ENCODE peak calls at places on chromosomes 3 and 15, in eight cellular contexts. One of them, this sample, is unnamed.

GRCh38 chr3:130242850-130243569 is 102.5 kb upstream of the COL6A5 start:
- DNase-seq in transverse colon: no peak
- DNase-seq in GM23248: peak
- DNase-seq in neuronal stem cell: no peak
- DNase-seq in esophagus squamous epithelium: no peak
- DNase-seq in aorta: no peak
- DNase-seq in AG04450: no peak
- DNase-seq in fibroblast of villous mesenchyme: peak
- DNase-seq in this sample: no peak

GRCh38 chr15:68888419-68888818 is 41.9 kb upstream of the SPESP1 start:
- DNase-seq in AG04450: no peak
- DNase-seq in aorta: no peak
- DNase-seq in GM23248: no peak
- DNase-seq in transverse colon: no peak
- DNase-seq in esophagus squamous epithelium: no peak
- DNase-seq in fibroblast of villous mesenchyme: no peak
- DNase-seq in neuronal stem cell: no peak
- DNase-seq in this sample: no peak

GRCh38 chr15:66459818-66460615 is 37.5 kb downstream of the SNAPC5 start:
- DNase-seq in fibroblast of villous mesenchyme: no peak
- DNase-seq in aorta: no peak
- DNase-seq in transverse colon: no peak
- DNase-seq in esophagus squamous epithelium: no peak
- DNase-seq in GM23248: peak
- DNase-seq in neuronal stem cell: no peak
- DNase-seq in AG04450: peak
- DNase-seq in this sample: peak

GRCh38 chr3:140842984-140843649 is 98.5 kb upstream of the SLC25A36 start:
- DNase-seq in neuronal stem cell: no peak
- DNase-seq in GM23248: no peak
- DNase-seq in aorta: no peak
- DNase-seq in AG04450: no peak
- DNase-seq in esophagus squamous epithelium: no peak
- DNase-seq in transverse colon: no peak
- DNase-seq in fibroblast of villous mesenchyme: no peak
- DNase-seq in this sample: no peak

GRCh38 chr15:34107315-34107714 is 5.4 kb downstream of the PGBD4 start:
- DNase-seq in esophagus squamous epithelium: no peak
- DNase-seq in neuronal stem cell: no peak
- DNase-seq in aorta: no peak
- DNase-seq in fibroblast of villous mesenchyme: no peak
- DNase-seq in GM23248: no peak
- DNase-seq in AG04450: no peak
- DNase-seq in transverse colon: no peak
- DNase-seq in this sample: no peak

GRCh38 chr3:120033594-120033993 is 60.7 kb downstream of the GSK3B start:
- DNase-seq in esophagus squamous epithelium: no peak
- DNase-seq in aorta: no peak
- DNase-seq in transverse colon: no peak
- DNase-seq in neuronal stem cell: no peak
- DNase-seq in AG04450: no peak
- DNase-seq in GM23248: no peak
- DNase-seq in fibroblast of villous mesenchyme: no peak
- DNase-seq in this sample: no peak

GRCh38 chr3:141000027-141000663 is 51.0 kb upstream of the SPSB4 start:
- DNase-seq in fibroblast of villous mesenchyme: peak
- DNase-seq in neuronal stem cell: peak
- DNase-seq in AG04450: peak
- DNase-seq in aorta: peak
- DNase-seq in esophagus squamous epithelium: no peak
- DNase-seq in transverse colon: peak
- DNase-seq in GM23248: peak
- DNase-seq in this sample: peak

GRCh38 chr3:100893590-100893989 is 99.6 kb downstream of the ABI3BP start:
- DNase-seq in neuronal stem cell: peak
- DNase-seq in AG04450: no peak
- DNase-seq in fibroblast of villous mesenchyme: peak
- DNase-seq in GM23248: peak
- DNase-seq in esophagus squamous epithelium: no peak
- DNase-seq in transverse colon: peak
- DNase-seq in aorta: no peak
- DNase-seq in this sample: peak

GRCh38 chr3:176431073-176431472 is 766.2 kb downstream of the TBL1XR1 start:
- DNase-seq in neuronal stem cell: no peak
- DNase-seq in AG04450: no peak
- DNase-seq in transverse colon: no peak
- DNase-seq in esophagus squamous epithelium: no peak
- DNase-seq in fibroblast of villous mesenchyme: no peak
- DNase-seq in GM23248: no peak
- DNase-seq in aorta: no peak
- DNase-seq in this sample: no peak

GRCh38 chr15:46894644-46895043 is 822.7 kb upstream of the SEMA6D start:
- DNase-seq in AG04450: no peak
- DNase-seq in GM23248: no peak
- DNase-seq in fibroblast of villous mesenchyme: no peak
- DNase-seq in aorta: peak
- DNase-seq in transverse colon: no peak
- DNase-seq in esophagus squamous epithelium: no peak
- DNase-seq in neuronal stem cell: no peak
- DNase-seq in this sample: no peak

GRCh38 chr3:114035896-114036295 is 20.4 kb downstream of the CCDC191 start:
- DNase-seq in esophagus squamous epithelium: no peak
- DNase-seq in transverse colon: no peak
- DNase-seq in AG04450: no peak
- DNase-seq in fibroblast of villous mesenchyme: no peak
- DNase-seq in neuronal stem cell: no peak
- DNase-seq in aorta: no peak
- DNase-seq in GM23248: peak
- DNase-seq in this sample: no peak

GRCh38 chr3:80244390-80244789 is 476.6 kb upstream of the ROBO1 start:
- DNase-seq in aorta: no peak
- DNase-seq in esophagus squamous epithelium: no peak
- DNase-seq in AG04450: peak
- DNase-seq in neuronal stem cell: no peak
- DNase-seq in fibroblast of villous mesenchyme: peak
- DNase-seq in transverse colon: peak
- DNase-seq in GM23248: peak
- DNase-seq in this sample: no peak

GRCh38 chr3:161413127-161413854 is 42.0 kb upstream of the SPTSSB start:
- DNase-seq in esophagus squamous epithelium: no peak
- DNase-seq in AG04450: no peak
- DNase-seq in GM23248: peak
- DNase-seq in neuronal stem cell: no peak
- DNase-seq in transverse colon: no peak
- DNase-seq in aorta: peak
- DNase-seq in fibroblast of villous mesenchyme: no peak
- DNase-seq in this sample: peak

GRCh38 chr3:52811452-52812011 is 16.9 kb downstream of the ITIH3 start:
- DNase-seq in neuronal stem cell: no peak
- DNase-seq in aorta: no peak
- DNase-seq in fibroblast of villous mesenchyme: no peak
- DNase-seq in GM23248: no peak
- DNase-seq in AG04450: no peak
- DNase-seq in esophagus squamous epithelium: no peak
- DNase-seq in transverse colon: no peak
- DNase-seq in this sample: no peak

GRCh38 chr15:62104846-62105245 is 38.1 kb downstream of the C2CD4A start:
- DNase-seq in GM23248: no peak
- DNase-seq in esophagus squamous epithelium: no peak
- DNase-seq in AG04450: no peak
- DNase-seq in fibroblast of villous mesenchyme: no peak
- DNase-seq in aorta: no peak
- DNase-seq in neuronal stem cell: no peak
- DNase-seq in transverse colon: no peak
- DNase-seq in this sample: no peak

GRCh38 chr3:176167272-176167671 is 1030.0 kb downstream of the TBL1XR1 start:
- DNase-seq in aorta: no peak
- DNase-seq in GM23248: no peak
- DNase-seq in transverse colon: no peak
- DNase-seq in fibroblast of villous mesenchyme: no peak
- DNase-seq in esophagus squamous epithelium: no peak
- DNase-seq in neuronal stem cell: no peak
- DNase-seq in AG04450: no peak
- DNase-seq in this sample: no peak

GRCh38 chr3:126128504-126129407 is 44.8 kb upstream of the SLC41A3 start:
- DNase-seq in fibroblast of villous mesenchyme: no peak
- DNase-seq in transverse colon: no peak
- DNase-seq in aorta: peak
- DNase-seq in GM23248: no peak
- DNase-seq in AG04450: no peak
- DNase-seq in neuronal stem cell: no peak
- DNase-seq in esophagus squamous epithelium: no peak
- DNase-seq in this sample: no peak

GRCh38 chr3:49791571-49791970 is 5.2 kb upstream of the IP6K1 start:
- DNase-seq in transverse colon: no peak
- DNase-seq in AG04450: no peak
- DNase-seq in fibroblast of villous mesenchyme: no peak
- DNase-seq in esophagus squamous epithelium: no peak
- DNase-seq in neuronal stem cell: no peak
- DNase-seq in GM23248: no peak
- DNase-seq in aorta: no peak
- DNase-seq in this sample: no peak

GRCh38 chr15:76056931-76057330 is 2.9 kb upstream of the TMEM266 start:
- DNase-seq in neuronal stem cell: no peak
- DNase-seq in transverse colon: no peak
- DNase-seq in aorta: no peak
- DNase-seq in esophagus squamous epithelium: no peak
- DNase-seq in GM23248: no peak
- DNase-seq in AG04450: no peak
- DNase-seq in fibroblast of villous mesenchyme: no peak
- DNase-seq in this sample: no peak

GRCh38 chr15:90837052-90837621 is 31.3 kb upstream of the FURIN start:
- DNase-seq in esophagus squamous epithelium: no peak
- DNase-seq in transverse colon: no peak
- DNase-seq in AG04450: no peak
- DNase-seq in fibroblast of villous mesenchyme: no peak
- DNase-seq in GM23248: no peak
- DNase-seq in aorta: no peak
- DNase-seq in neuronal stem cell: no peak
- DNase-seq in this sample: no peak

GRCh38 chr3:12468276-12468675 is 16.0 kb upstream of the TSEN2 start:
- DNase-seq in esophagus squamous epithelium: no peak
- DNase-seq in neuronal stem cell: no peak
- DNase-seq in fibroblast of villous mesenchyme: no peak
- DNase-seq in transverse colon: no peak
- DNase-seq in GM23248: no peak
- DNase-seq in AG04450: no peak
- DNase-seq in aorta: no peak
- DNase-seq in this sample: no peak

GRCh38 chr15:90871716-90872480 is 3.5 kb downstream of the FURIN start:
- DNase-seq in neuronal stem cell: no peak
- DNase-seq in AG04450: no peak
- DNase-seq in GM23248: peak
- DNase-seq in transverse colon: peak
- DNase-seq in esophagus squamous epithelium: no peak
- DNase-seq in fibroblast of villous mesenchyme: no peak
- DNase-seq in aorta: peak
- DNase-seq in this sample: peak

GRCh38 chr3:94293793-94294195 is 230.9 kb downstream of the NSUN3 start:
- DNase-seq in fibroblast of villous mesenchyme: no peak
- DNase-seq in GM23248: no peak
- DNase-seq in aorta: no peak
- DNase-seq in esophagus squamous epithelium: no peak
- DNase-seq in AG04450: no peak
- DNase-seq in transverse colon: no peak
- DNase-seq in neuronal stem cell: no peak
- DNase-seq in this sample: no peak

GRCh38 chr3:60954049-60954448 is 297.2 kb downstream of the FHIT start:
- DNase-seq in aorta: no peak
- DNase-seq in esophagus squamous epithelium: no peak
- DNase-seq in transverse colon: no peak
- DNase-seq in fibroblast of villous mesenchyme: peak
- DNase-seq in AG04450: no peak
- DNase-seq in GM23248: peak
- DNase-seq in neuronal stem cell: no peak
- DNase-seq in this sample: no peak

GRCh38 chr3:134229038-134229437 is 21.6 kb downstream of the RYK start:
- DNase-seq in esophagus squamous epithelium: no peak
- DNase-seq in AG04450: no peak
- DNase-seq in fibroblast of villous mesenchyme: no peak
- DNase-seq in GM23248: no peak
- DNase-seq in aorta: no peak
- DNase-seq in transverse colon: no peak
- DNase-seq in neuronal stem cell: no peak
- DNase-seq in this sample: no peak

GRCh38 chr3:161316006-161316689 is 55.2 kb downstream of the SPTSSB start:
- DNase-seq in transverse colon: peak
- DNase-seq in esophagus squamous epithelium: no peak
- DNase-seq in fibroblast of villous mesenchyme: no peak
- DNase-seq in neuronal stem cell: no peak
- DNase-seq in AG04450: no peak
- DNase-seq in GM23248: peak
- DNase-seq in aorta: no peak
- DNase-seq in this sample: peak

GRCh38 chr15:72319360-72319984 is 485 bp downstream of the CELF6 start:
- DNase-seq in fibroblast of villous mesenchyme: peak
- DNase-seq in neuronal stem cell: peak
- DNase-seq in GM23248: peak
- DNase-seq in aorta: peak
- DNase-seq in transverse colon: peak
- DNase-seq in esophagus squamous epithelium: no peak
- DNase-seq in AG04450: no peak
- DNase-seq in this sample: peak

GRCh38 chr15:100725121-100726069 is 123.0 kb downstream of the ASB7 start:
- DNase-seq in aorta: peak
- DNase-seq in neuronal stem cell: no peak
- DNase-seq in AG04450: peak
- DNase-seq in esophagus squamous epithelium: no peak
- DNase-seq in fibroblast of villous mesenchyme: peak
- DNase-seq in GM23248: peak
- DNase-seq in transverse colon: no peak
- DNase-seq in this sample: peak

GRCh38 chr3:10442151-10442795 is 63.1 kb downstream of the ATP2B2 start:
- DNase-seq in AG04450: no peak
- DNase-seq in transverse colon: no peak
- DNase-seq in aorta: no peak
- DNase-seq in esophagus squamous epithelium: no peak
- DNase-seq in GM23248: peak
- DNase-seq in fibroblast of villous mesenchyme: no peak
- DNase-seq in neuronal stem cell: no peak
- DNase-seq in this sample: peak

This sample was measured in EL.